ENCODE peak calls at places on chromosomes 12 and 14, in six cellular contexts. D is GM12878, A is A549, J is stomach, B is transverse colon, E is upper lobe of left lung. U is an unnamed sample.
A peak's percentile ranks its signal among the peaks of the same experiment; 100 is the strongest.

GRCh38 chr14:69351385-69351784 is 46.7 kb downstream of the ERH start:
- DNase-seq in D (no peak), A (no peak), J (no peak), B (no peak), E (no peak), U (no peak)

GRCh38 chr12:64229796-64230195 is 7.7 kb upstream of the KICS2 start:
- DNase-seq in D (no peak), A (no peak), J (no peak), B (no peak), E (no peak), U (no peak)

GRCh38 chr12:82672811-82673495 is 13.8 kb upstream of the TMTC2 start:
- DNase-seq in D (no peak), A (no peak), J (no peak), B (no peak), E (no peak), U (no peak)

GRCh38 chr12:52837341-52837741 is 3.2 kb upstream of the KRT79 start:
- DNase-seq in D (no peak), A (peak; percentile 50), J (no peak), B (no peak), E (no peak), U (no peak)

GRCh38 chr14:64762044-64763034 is 58.1 kb downstream of the PLEKHG3 start:
- DNase-seq in D (no peak), A (peak; percentile 91), J (peak; percentile 93), B (peak; percentile 85), E (peak; percentile 68), U (peak; percentile 93)

GRCh38 chr12:79983492-79983891 is 48.6 kb upstream of the PPP1R12A start:
- DNase-seq in D (no peak), A (peak; percentile 53), J (no peak), B (no peak), E (no peak), U (no peak)

GRCh38 chr12:1355396-1355795 is 239.0 kb downstream of the FBXL14 start:
- DNase-seq in D (no peak), A (no peak), J (no peak), B (no peak), E (no peak), U (no peak)

GRCh38 chr12:45434094-45434493 is 218.2 kb downstream of the ANO6 start:
- DNase-seq in D (no peak), A (no peak), J (no peak), B (no peak), E (no peak), U (no peak)

GRCh38 chr14:96176811-96177211 is 27.8 kb upstream of the BDKRB2 start:
- DNase-seq in D (no peak), A (no peak), J (no peak), B (no peak), E (no peak), U (peak; percentile 85)

GRCh38 chr12:94994312-94994711 is 9.2 kb downstream of the NDUFA12 start:
- DNase-seq in D (no peak), A (peak; percentile 46), J (no peak), B (no peak), E (no peak), U (no peak)

GRCh38 chr14:54025661-54026060 is 69.0 kb upstream of the BMP4 start:
- DNase-seq in D (no peak), A (peak; percentile 41), J (no peak), B (no peak), E (no peak), U (no peak)

GRCh38 chr12:65656904-65657351 is 167.4 kb upstream of the HMGA2 start:
- DNase-seq in D (no peak), A (peak; percentile 66), J (no peak), B (no peak), E (no peak), U (no peak)

GRCh38 chr14:102323102-102323501 is 3.6 kb downstream of the ZNF839 start:
- DNase-seq in D (no peak), A (peak; percentile 79), J (peak; percentile 67), B (peak; percentile 56), E (no peak), U (peak; percentile 81)

GRCh38 chr14:99809864-99810854 is 16.9 kb downstream of the EML1 start:
- DNase-seq in D (no peak), A (no peak), J (peak; percentile 39), B (no peak), E (peak; percentile 57), U (peak; percentile 83)

GRCh38 chr14:71338153-71338552 is 430.9 kb downstream of the PCNX1 start:
- DNase-seq in D (no peak), A (no peak), J (no peak), B (no peak), E (no peak), U (no peak)

GRCh38 chr14:71344506-71344905 is 437.2 kb downstream of the PCNX1 start:
- DNase-seq in D (no peak), A (no peak), J (no peak), B (no peak), E (no peak), U (no peak)

GRCh38 chr14:71341160-71341559 is 433.9 kb downstream of the PCNX1 start:
- DNase-seq in D (no peak), A (no peak), J (no peak), B (no peak), E (no peak), U (no peak)

GRCh38 chr14:71336488-71337192 is 429.4 kb downstream of the PCNX1 start:
- DNase-seq in D (no peak), A (no peak), J (no peak), B (no peak), E (no peak), U (no peak)

DNA sequence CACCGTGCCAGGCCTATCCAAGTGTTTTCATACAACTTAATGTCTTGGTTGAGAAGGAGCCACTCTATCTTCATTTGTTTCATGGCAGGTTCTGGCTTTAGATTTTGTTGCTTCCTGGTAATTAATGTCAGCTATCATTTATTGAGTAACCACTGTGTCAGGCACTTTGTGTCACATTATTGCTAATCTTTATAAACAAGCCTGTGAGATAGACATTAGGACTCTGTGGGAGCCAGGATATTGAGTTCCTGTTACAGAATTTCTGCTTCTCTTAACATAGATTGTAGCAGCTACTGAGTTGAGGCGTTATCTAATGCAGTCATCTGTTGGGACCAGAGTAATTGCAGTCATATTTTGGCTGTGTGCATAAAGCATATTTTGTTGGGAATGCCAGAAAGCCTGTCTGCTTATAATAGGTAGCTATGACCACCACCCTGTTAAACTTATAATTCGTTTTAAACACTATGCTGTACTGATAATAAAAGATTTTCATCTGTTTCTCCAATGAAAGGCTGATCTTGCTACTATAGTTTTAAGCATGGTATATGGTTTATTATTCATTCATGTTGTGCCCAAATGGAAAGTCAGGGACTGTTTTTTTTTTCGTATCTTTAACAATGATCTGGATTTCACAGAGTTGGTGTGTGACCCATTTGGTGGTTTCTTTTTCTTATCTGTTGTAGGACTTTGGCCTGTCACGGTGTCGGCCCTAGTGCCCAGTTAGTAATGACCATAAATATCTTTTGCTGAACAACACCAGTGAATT is 432.6 kb downstream of the PCNX1 start:
- DNase-seq in D (no peak), A (no peak), J (no peak), B (no peak), E (no peak), U (no peak)
- TF ChIP-seq EP300 in D (no peak), A (no peak), J (no peak), B (no peak), E (no peak), U (no peak)

DNA sequence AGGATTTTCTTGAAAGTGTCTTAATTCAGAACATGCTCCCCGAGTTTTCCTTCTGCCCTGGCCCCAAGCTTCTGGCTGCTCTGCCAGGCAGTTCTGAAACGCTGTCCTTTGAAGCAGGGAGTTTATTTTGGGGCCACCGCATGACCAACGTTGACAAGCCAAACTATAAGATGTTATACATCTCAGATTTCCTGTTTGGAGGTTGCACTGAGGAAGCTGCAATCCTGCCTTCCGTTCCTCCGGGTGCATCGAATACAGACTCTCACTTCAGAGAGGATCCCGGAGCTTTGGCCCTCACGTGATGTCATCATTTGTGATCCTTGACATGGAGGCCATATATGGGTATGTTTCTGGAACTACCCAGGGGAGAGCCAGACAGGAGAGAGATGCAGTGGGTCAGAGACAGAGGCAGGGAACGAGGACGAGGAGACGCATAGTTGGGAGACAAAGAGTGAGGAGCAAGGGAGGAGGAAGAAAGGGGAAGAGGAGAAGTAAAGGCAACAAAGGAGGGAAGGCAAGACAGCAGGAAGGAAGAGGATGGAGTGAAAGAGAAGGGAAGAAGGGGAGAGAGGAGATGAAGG is at the start of gene ASB2:
- DNase-seq in D (no peak), A (no peak), J (no peak), B (peak; percentile 41), E (no peak), U (peak; percentile 92)
- H3K4me3 ChIP-seq in D (peak within 1 kb of the TSS; percentile 67), A (no peak within 1 kb of the TSS), J (peak within 1 kb of the TSS; percentile 48), B (peak within 1 kb of the TSS; percentile 28), E (peak within 1 kb of the TSS; percentile 3), U (peak within 1 kb of the TSS; percentile 60)

DNA sequence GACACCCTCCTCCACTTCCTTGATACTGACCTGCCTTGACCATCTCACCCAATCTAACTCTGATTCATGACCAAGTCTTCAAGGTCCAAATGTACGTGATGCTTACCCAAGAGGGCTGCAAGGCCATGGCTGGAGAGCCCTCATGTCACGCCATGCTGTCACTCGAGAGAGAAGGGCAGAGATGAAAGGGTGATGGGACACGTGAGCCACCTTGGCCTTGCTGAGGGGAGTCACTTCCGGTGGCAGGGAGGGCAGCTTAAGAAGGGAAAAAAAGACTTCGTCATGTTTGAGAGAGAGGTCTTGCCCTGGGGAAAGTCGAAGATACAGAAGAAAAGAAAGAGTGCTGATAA is 3.2 kb upstream of the SCARB1 start:
- DNase-seq in D (no peak), A (no peak), J (no peak), B (no peak), E (no peak), U (no peak)
- H3K4me1 ChIP-seq in D (peaks cover 18% of the 10 kb centered on the region), A (peaks cover 25% of the 10 kb centered on the region), J (peaks cover 25% of the 10 kb centered on the region), B (peaks cover 18% of the 10 kb centered on the region), E (peaks cover 30% of the 10 kb centered on the region), U (peaks cover 22% of the 10 kb centered on the region)

GRCh38 chr14:103348154-103348553 is 14.1 kb downstream of the EIF5 start:
- DNase-seq in D (no peak), A (no peak), J (no peak), B (no peak), E (no peak), U (no peak)

GRCh38 chr14:103349982-103350381 is 15.9 kb downstream of the EIF5 start:
- DNase-seq in D (no peak), A (no peak), J (no peak), B (no peak), E (no peak), U (peak; percentile 29)

GRCh38 chr14:103343905-103344797 is 10.1 kb downstream of the EIF5 start:
- DNase-seq in D (no peak), A (no peak), J (no peak), B (no peak), E (no peak), U (no peak)

GRCh38 chr14:103346286-103346685 is 12.2 kb downstream of the EIF5 start:
- DNase-seq in D (no peak), A (no peak), J (no peak), B (no peak), E (no peak), U (no peak)

DNA sequence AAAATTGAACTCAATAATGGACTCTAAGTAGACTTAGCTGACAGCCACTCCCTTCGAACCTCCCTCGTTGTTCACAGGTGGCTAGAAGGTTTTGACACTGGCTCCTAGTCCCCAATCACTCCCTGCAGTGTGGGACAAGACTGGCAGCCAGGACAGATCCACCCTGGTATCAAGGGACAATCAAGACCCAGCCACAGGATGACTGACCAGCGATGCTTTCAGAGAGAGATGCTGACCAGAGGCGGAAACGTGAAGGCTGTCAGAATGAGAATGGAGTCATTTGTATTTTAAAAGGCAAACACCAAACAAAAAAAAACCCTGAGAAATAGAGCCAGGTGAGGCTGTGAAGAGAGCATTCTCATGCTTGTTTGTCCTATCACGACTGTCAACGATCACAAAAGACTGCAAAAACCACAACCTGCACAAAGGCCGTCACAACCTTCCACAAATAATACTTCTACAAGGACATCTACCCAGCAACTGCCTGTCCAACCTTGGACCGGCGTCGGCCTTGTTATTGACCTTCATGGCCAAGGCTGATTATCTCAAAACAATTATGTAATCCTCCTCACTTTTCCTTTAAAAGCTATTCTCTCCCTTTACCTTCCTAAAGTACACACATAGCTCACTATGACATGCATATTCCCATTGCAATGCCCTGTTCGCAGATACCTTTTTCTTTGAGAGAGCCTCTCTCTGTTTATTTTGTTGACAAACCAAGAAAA is 13.2 kb downstream of the EIF5 start:
- DNase-seq in D (no peak), A (no peak), J (no peak), B (no peak), E (no peak), U (no peak)
- TF ChIP-seq EP300 in D (no peak), A (no peak), J (no peak), B (no peak), E (no peak), U (no peak)

U was measured in sigmoid colon.